ENCODE peak calls at places on chromosomes 3 and 15, in eight cellular contexts. U is upper lobe of right lung, X is endothelial cell of umbilical vein, L is heart right ventricle, D is cardiac muscle cell, V is stomach, B is breast epithelium, Q is thyroid gland. M is an unnamed sample.

GRCh38 chr3:38579146-38579545 is 70.3 kb downstream of the SCN5A start:
- DNase-seq in U (peak; percentile 54), X (no peak), L (peak; percentile 86), D (peak; percentile 28), V (peak; percentile 17), B (peak; percentile 29), Q (no peak), M (peak; percentile 88)

GRCh38 chr3:37255990-37256308 is 81.6 kb upstream of the LRRFIP2 start:
- DNase-seq in U (no peak), X (no peak), L (no peak), D (no peak), V (no peak), B (no peak), Q (no peak), M (no peak)

GRCh38 chr3:139715736-139716135 is 38.0 kb upstream of the NMNAT3 start:
- DNase-seq in U (no peak), X (no peak), L (no peak), D (no peak), V (no peak), B (peak; percentile 18), Q (no peak), M (no peak)

GRCh38 chr15:58282060-58282708 is 144.0 kb downstream of the AQP9 start:
- DNase-seq in U (no peak), X (no peak), L (no peak), D (no peak), V (no peak), B (no peak), Q (no peak), M (no peak)

GRCh38 chr15:92429378-92430066 is 35.8 kb downstream of the ST8SIA2 start:
- DNase-seq in U (no peak), X (peak; percentile 3), L (no peak), D (no peak), V (no peak), B (no peak), Q (no peak), M (peak; percentile 78)

GRCh38 chr3:3578723-3579122 is 220.5 kb upstream of the LRRN1 start:
- DNase-seq in U (no peak), X (no peak), L (no peak), D (no peak), V (no peak), B (no peak), Q (no peak), M (no peak)

GRCh38 chr3:60185161-60185560 is 1066.1 kb downstream of the FHIT start:
- DNase-seq in U (no peak), X (no peak), L (no peak), D (no peak), V (no peak), B (no peak), Q (no peak), M (no peak)

GRCh38 chr3:36211656-36211999 is 168.7 kb upstream of the STAC start:
- DNase-seq in U (no peak), X (no peak), L (no peak), D (no peak), V (no peak), B (no peak), Q (no peak), M (no peak)

GRCh38 chr15:74893627-74894026 is 3.8 kb downstream of the MPI start:
- DNase-seq in U (no peak), X (no peak), L (no peak), D (no peak), V (no peak), B (no peak), Q (no peak), M (no peak)

GRCh38 chr15:74208496-74208895 is 5.9 kb upstream of the STRA6 start:
- DNase-seq in U (no peak), X (no peak), L (no peak), D (no peak), V (no peak), B (no peak), Q (no peak), M (no peak)

GRCh38 chr3:18454766-18455165 is 29.6 kb upstream of the SATB1 start:
- DNase-seq in U (no peak), X (no peak), L (no peak), D (no peak), V (no peak), B (no peak), Q (no peak), M (no peak)

DNA sequence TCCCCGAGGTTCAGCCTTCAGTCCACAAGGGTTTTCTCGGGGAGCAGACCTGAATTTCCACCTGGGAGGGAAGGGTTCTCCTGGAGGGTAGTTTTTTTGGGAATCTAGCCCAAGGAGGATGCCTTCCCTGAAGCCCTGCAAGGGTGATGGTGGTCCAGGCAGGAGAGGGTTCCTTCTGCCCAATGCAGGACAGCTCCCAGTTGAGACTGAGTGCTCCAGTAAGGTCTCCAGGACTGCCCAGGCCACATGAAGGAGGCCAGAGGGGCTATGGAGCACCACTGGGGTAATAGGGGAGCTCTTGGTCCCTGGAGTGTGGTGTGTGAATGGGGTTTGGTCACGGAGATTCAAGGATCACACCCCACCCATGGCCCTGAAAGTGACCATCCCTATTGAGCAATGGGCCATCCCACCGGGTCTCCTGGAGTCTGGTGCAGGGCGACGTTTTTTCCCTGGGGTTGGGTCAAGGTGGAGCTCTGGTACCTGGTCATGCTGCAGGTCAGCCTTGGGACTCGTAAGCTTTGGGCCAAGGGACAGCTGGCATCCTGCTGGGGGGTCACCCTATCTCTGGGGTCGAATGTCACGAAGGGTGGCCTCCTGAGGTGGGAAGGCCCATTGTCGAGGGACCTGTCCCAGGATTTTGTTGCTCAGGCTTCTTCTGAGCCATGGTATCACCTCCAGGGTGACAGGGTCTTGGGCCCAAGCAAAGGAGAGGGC is 196.5 kb downstream of the UBE3A start:
- DNase-seq in U (no peak), X (no peak), L (peak; percentile 1), D (no peak), V (no peak), B (no peak), Q (peak; percentile 0), M (peak; percentile 3)
- H3K9me3 ChIP-seq in U (no peaks in the 10 kb centered on the region), X (peaks cover 19% of the 10 kb centered on the region), L (peaks cover 65% of the 10 kb centered on the region), D (no peaks in the 10 kb centered on the region), V (peaks cover 94% of the 10 kb centered on the region), B (peaks cover 64% of the 10 kb centered on the region), Q (no peaks in the 10 kb centered on the region), M (no peaks in the 10 kb centered on the region)

GRCh38 chr3:185784317-185784716 is 40.5 kb downstream of the IGF2BP2 start:
- DNase-seq in U (no peak), X (no peak), L (no peak), D (no peak), V (no peak), B (no peak), Q (no peak), M (no peak)

GRCh38 chr3:185789891-185790830 is 34.7 kb downstream of the IGF2BP2 start:
- DNase-seq in U (no peak), X (peak; percentile 57), L (no peak), D (no peak), V (no peak), B (no peak), Q (no peak), M (no peak)

GRCh38 chr3:185789134-185789533 is 35.7 kb downstream of the IGF2BP2 start:
- DNase-seq in U (no peak), X (no peak), L (no peak), D (no peak), V (no peak), B (no peak), Q (no peak), M (no peak)

GRCh38 chr3:185786956-185787877 is 37.6 kb downstream of the IGF2BP2 start:
- DNase-seq in U (no peak), X (no peak), L (no peak), D (no peak), V (no peak), B (no peak), Q (peak; percentile 28), M (no peak)

DNA sequence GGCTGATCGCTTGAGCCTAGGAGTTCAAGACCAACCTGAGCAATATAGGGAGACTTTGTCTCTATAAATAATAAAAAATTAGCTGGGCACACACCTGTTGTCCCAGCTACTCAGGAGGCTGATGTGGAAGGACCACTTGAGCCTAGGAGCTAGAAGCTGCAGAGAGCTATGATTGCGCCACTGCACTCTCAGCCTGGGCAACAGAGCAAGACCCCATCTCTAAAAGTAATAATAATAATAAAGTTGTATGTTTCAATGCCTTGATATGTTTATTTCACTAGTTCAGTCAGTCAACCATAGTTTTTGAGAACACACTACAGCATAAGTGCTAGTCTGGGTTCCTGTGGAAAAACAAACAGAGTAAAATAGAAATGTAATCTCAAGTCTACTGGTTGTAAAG is 36.5 kb downstream of the IGF2BP2 start:
- DNase-seq in U (no peak), X (no peak), L (no peak), D (no peak), V (no peak), B (no peak), Q (peak; percentile 17), M (no peak)
- H3K9me3 ChIP-seq in U (no peaks in the 10 kb centered on the region), X (no peaks in the 10 kb centered on the region), L (no peaks in the 10 kb centered on the region), D (no peaks in the 10 kb centered on the region), V (no peaks in the 10 kb centered on the region), B (no peaks in the 10 kb centered on the region), Q (no peaks in the 10 kb centered on the region), M (no peaks in the 10 kb centered on the region)

GRCh38 chr3:70726096-70726745 is 413.8 kb upstream of the MDFIC2 start:
- DNase-seq in U (no peak), X (no peak), L (no peak), D (no peak), V (no peak), B (no peak), Q (no peak), M (no peak)
- H3K9me3 ChIP-seq in U (no peaks in the 10 kb centered on the region), X (no peaks in the 10 kb centered on the region), L (no peaks in the 10 kb centered on the region), D (no peaks in the 10 kb centered on the region), V (no peaks in the 10 kb centered on the region), B (no peaks in the 10 kb centered on the region), Q (no peaks in the 10 kb centered on the region), M (no peaks in the 10 kb centered on the region)

GRCh38 chr15:79875213-79875612 is 21.6 kb downstream of the MTHFS start:
- DNase-seq in U (no peak), X (no peak), L (no peak), D (no peak), V (no peak), B (no peak), Q (no peak), M (no peak)

GRCh38 chr15:79881254-79881653 is 15.6 kb downstream of the MTHFS start:
- DNase-seq in U (no peak), X (peak; percentile 28), L (no peak), D (no peak), V (no peak), B (no peak), Q (no peak), M (no peak)

GRCh38 chr15:79874242-79874641 is 22.6 kb downstream of the MTHFS start:
- DNase-seq in U (no peak), X (no peak), L (no peak), D (no peak), V (no peak), B (no peak), Q (peak; percentile 12), M (no peak)

GRCh38 chr15:79881668-79882067 is 15.1 kb downstream of the MTHFS start:
- DNase-seq in U (no peak), X (no peak), L (no peak), D (no peak), V (no peak), B (no peak), Q (no peak), M (no peak)

DNA sequence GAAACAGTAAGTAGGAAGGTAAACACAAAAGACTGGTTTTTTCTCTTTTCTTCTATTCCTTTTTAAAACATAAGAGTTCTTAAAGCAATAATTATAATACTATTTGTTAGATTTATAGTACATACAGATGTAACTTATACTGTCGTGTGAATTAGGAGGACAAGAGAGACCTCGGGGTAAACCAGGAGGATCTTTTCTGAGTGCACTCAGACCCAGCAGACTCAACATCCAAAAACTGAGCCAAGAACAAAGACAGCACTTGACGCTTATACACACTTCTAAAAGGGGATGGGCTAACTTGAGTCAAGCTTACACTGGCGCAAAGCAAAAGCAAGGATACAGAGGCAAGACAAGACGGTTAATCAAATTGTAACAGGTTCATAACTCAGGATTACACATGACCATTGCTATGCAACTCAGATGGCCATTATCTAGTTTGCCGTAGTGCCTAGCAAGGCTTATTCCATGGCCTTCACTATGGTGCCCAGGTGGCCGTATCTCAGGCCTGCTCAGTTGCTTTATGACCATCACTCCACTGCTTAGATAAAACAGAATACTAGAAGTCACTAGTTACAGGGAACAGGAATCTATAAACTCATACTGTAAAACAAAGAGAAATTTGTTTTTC is 18.6 kb downstream of the MTHFS start:
- DNase-seq in U (no peak), X (no peak), L (no peak), D (no peak), V (no peak), B (no peak), Q (no peak), M (no peak)
- H3K9me3 ChIP-seq in U (peaks cover 40% of the 10 kb centered on the region), X (no peaks in the 10 kb centered on the region), L (peaks cover 67% of the 10 kb centered on the region), D (no peaks in the 10 kb centered on the region), V (peaks cover 61% of the 10 kb centered on the region), B (peaks cover 24% of the 10 kb centered on the region), Q (no peaks in the 10 kb centered on the region), M (no peaks in the 10 kb centered on the region)

M was measured in BE2C.